ENCODE peak calls at places on chromosomes 3 and 15, in ten cellular contexts. M is WERI-Rb-1; K is activated CD8-positive, alpha-beta memory T cell treated with anti-CD3 and anti-CD28 coated beads, Interleukin-2, amount 10 ng/mL, durations not matched to agents 7 days and 5 days; C is kidney tubule cell; V is GM13977; W is iPS-NIHi11; O is HCT116; H is RCC 7860; G is activated naive CD8-positive, alpha-beta T cell treated with anti-CD3 and anti-CD28 coated beads, Interleukin-2, amount 50 U/mL, for 24 hours; U is NCI-H82. S is an unnamed sample.

GRCh38 chr3:64290864-64291263 is 65.6 kb upstream of the PRICKLE2 start:
- DNase-seq in M (no peak), K (no peak), C (no peak), V (no peak), W (no peak), O (no peak), H (no peak), G (no peak), U (no peak), S (no peak)

GRCh38 chr3:120093923-120094775 is at the start of gene GSK3B:
- DNase-seq in M (peak; percentile 77), K (peak; percentile 86), C (no peak), V (peak; percentile 57), W (peak; percentile 85), O (peak; percentile 99), H (peak; percentile 54), G (no peak), U (no peak), S (peak; percentile 91)

GRCh38 chr3:39317571-39318169 is 11.8 kb upstream of the CCR8 start:
- DNase-seq in M (no peak), K (no peak), C (peak; percentile 70), V (no peak), W (no peak), O (no peak), H (peak; percentile 50), G (no peak), U (no peak), S (no peak)

GRCh38 chr15:51085764-51086163 is 8.9 kb downstream of the TNFAIP8L3 start:
- DNase-seq in M (no peak), K (no peak), C (no peak), V (no peak), W (no peak), O (no peak), H (no peak), G (no peak), U (no peak), S (no peak)

GRCh38 chr15:85393206-85393605 is 12.8 kb downstream of the AKAP13 start:
- DNase-seq in M (no peak), K (no peak), C (no peak), V (no peak), W (no peak), O (no peak), H (no peak), G (no peak), U (no peak), S (no peak)

GRCh38 chr15:45157974-45158373 is 28.2 kb downstream of the DUOX1 start:
- DNase-seq in M (no peak), K (no peak), C (no peak), V (no peak), W (peak; percentile 41), O (no peak), H (no peak), G (no peak), U (no peak), S (no peak)

GRCh38 chr3:58044656-58045055 is 36.4 kb downstream of the FLNB start:
- DNase-seq in M (no peak), K (no peak), C (peak; percentile 65), V (no peak), W (no peak), O (no peak), H (peak; percentile 26), G (no peak), U (no peak), S (no peak)

GRCh38 chr3:72141264-72141663 is 356.3 kb upstream of the PROK2 start:
- DNase-seq in M (no peak), K (no peak), C (no peak), V (no peak), W (no peak), O (no peak), H (no peak), G (no peak), U (no peak), S (no peak)

GRCh38 chr15:29124581-29125381 is 144.8 kb downstream of the NSMCE3 start:
- DNase-seq in M (no peak), K (no peak), C (no peak), V (no peak), W (peak; percentile 55), O (peak; percentile 73), H (no peak), G (no peak), U (no peak), S (no peak)

GRCh38 chr3:134544306-134544705 is 58.4 kb downstream of the CEP63 start:
- DNase-seq in M (no peak), K (no peak), C (no peak), V (no peak), W (no peak), O (no peak), H (no peak), G (no peak), U (no peak), S (no peak)

GRCh38 chr3:2477635-2478034 is 379.0 kb downstream of the CNTN4 start:
- DNase-seq in M (peak; percentile 23), K (no peak), C (no peak), V (no peak), W (no peak), O (no peak), H (no peak), G (no peak), U (peak; percentile 70), S (no peak)

GRCh38 chr3:180319461-180319860 is 282.5 kb upstream of the TTC14 start:
- DNase-seq in M (no peak), K (no peak), C (no peak), V (no peak), W (no peak), O (no peak), H (no peak), G (no peak), U (no peak), S (no peak)

GRCh38 chr15:98063871-98064270 is 103.4 kb downstream of the ARRDC4 start:
- DNase-seq in M (no peak), K (no peak), C (no peak), V (no peak), W (no peak), O (no peak), H (no peak), G (no peak), U (no peak), S (no peak)

GRCh38 chr3:67324554-67324953 is 326.4 kb downstream of the KBTBD8 start:
- DNase-seq in M (no peak), K (no peak), C (no peak), V (no peak), W (no peak), O (no peak), H (no peak), G (no peak), U (no peak), S (no peak)

GRCh38 chr3:125150525-125151436 is 61.8 kb downstream of the SLC12A8 start:
- DNase-seq in M (peak; percentile 55), K (peak; percentile 70), C (peak; percentile 56), V (peak; percentile 62), W (peak; percentile 63), O (peak; percentile 66), H (peak; percentile 51), G (peak; percentile 72), U (peak; percentile 80), S (no peak)

GRCh38 chr3:14223595-14223994 is 45.0 kb downstream of the LSM3 start:
- DNase-seq in M (no peak), K (no peak), C (no peak), V (no peak), W (no peak), O (no peak), H (no peak), G (no peak), U (no peak), S (no peak)

GRCh38 chr3:61094608-61095007 is 156.6 kb downstream of the FHIT start:
- DNase-seq in M (no peak), K (no peak), C (peak; percentile 75), V (no peak), W (no peak), O (no peak), H (peak; percentile 19), G (no peak), U (no peak), S (no peak)

GRCh38 chr3:49283997-49284396 is 7.0 kb upstream of the C3orf62 start:
- DNase-seq in M (no peak), K (no peak), C (no peak), V (no peak), W (no peak), O (no peak), H (no peak), G (no peak), U (no peak), S (no peak)

GRCh38 chr3:148614463-148614862 is 83.2 kb upstream of the AGTR1 start:
- DNase-seq in M (no peak), K (no peak), C (no peak), V (no peak), W (no peak), O (no peak), H (no peak), G (no peak), U (no peak), S (no peak)

GRCh38 chr3:169072494-169072893 is 591.0 kb downstream of the MECOM start:
- DNase-seq in M (no peak), K (no peak), C (no peak), V (no peak), W (no peak), O (no peak), H (no peak), G (no peak), U (no peak), S (no peak)

GRCh38 chr3:72299321-72299802 is 514.4 kb upstream of the PROK2 start:
- DNase-seq in M (no peak), K (no peak), C (no peak), V (no peak), W (no peak), O (peak; percentile 28), H (no peak), G (no peak), U (no peak), S (no peak)